ENCODE peak calls at places on chromosomes 3 and 15, in six cellular contexts. G, F, X, N, L and A are unnamed samples.

GRCh38 chr15:59691194-59691805 is 2.2 kb upstream of the BNIP2 start:
- DNase-seq in X (peak), G (no peak), N (no peak), F (peak), L (peak), A (no peak)

GRCh38 chr15:70293138-70293537 is 195.4 kb upstream of the TLE3 start:
- DNase-seq in G (no peak), F (no peak), N (no peak), L (no peak), X (no peak), A (no peak)

GRCh38 chr3:189368384-189368783 is 196.6 kb downstream of the TPRG1 start:
- DNase-seq in N (no peak), X (no peak), F (no peak), G (no peak), L (no peak), A (no peak)

GRCh38 chr15:44836094-44836493 is 99.8 kb downstream of the TRIM69 start:
- DNase-seq in F (no peak), L (peak), G (no peak), X (no peak), N (no peak), A (no peak)

GRCh38 chr15:83248151-83248851 is 36.2 kb downstream of the BNC1 start:
- DNase-seq in N (no peak), F (no peak), X (no peak), L (peak), G (no peak), A (no peak)

GRCh38 chr3:34777361-34777760 is 862.0 kb upstream of the ARPP21 start:
- DNase-seq in G (no peak), N (no peak), F (no peak), X (no peak), L (no peak), A (no peak)

GRCh38 chr3:115420086-115420485 is 203.2 kb upstream of the GAP43 start:
- DNase-seq in N (no peak), F (no peak), G (no peak), L (no peak), X (no peak), A (no peak)

GRCh38 chr3:112681822-112682325 is 40.9 kb upstream of the CCDC80 start:
- DNase-seq in G (no peak), F (no peak), X (no peak), N (no peak), L (peak), A (no peak)

GRCh38 chr3:42180901-42181300 is 85.1 kb downstream of the CCK start:
- DNase-seq in F (no peak), X (peak), G (no peak), N (no peak), L (no peak), A (no peak)

GRCh38 chr3:51353131-51353530 is 32.0 kb upstream of the MANF start:
- DNase-seq in L (no peak), N (no peak), G (no peak), F (no peak), X (no peak), A (no peak)

GRCh38 chr15:39624806-39625205 is 43.9 kb downstream of the THBS1 start:
- DNase-seq in L (peak), X (peak), F (peak), G (no peak), N (peak), A (no peak)

GRCh38 chr15:40251455-40252140 is 12.7 kb downstream of the PAK6 start:
- DNase-seq in L (no peak), G (no peak), F (no peak), N (no peak), X (no peak), A (no peak)

GRCh38 chr15:49383266-49383665 is 39.8 kb upstream of the FGF7 start:
- DNase-seq in X (no peak), G (no peak), N (no peak), L (no peak), F (no peak), A (no peak)

GRCh38 chr3:28844688-28845324 is 436.1 kb upstream of the RBMS3 start:
- DNase-seq in G (no peak), F (no peak), N (no peak), X (no peak), L (no peak), A (no peak)

DNA sequence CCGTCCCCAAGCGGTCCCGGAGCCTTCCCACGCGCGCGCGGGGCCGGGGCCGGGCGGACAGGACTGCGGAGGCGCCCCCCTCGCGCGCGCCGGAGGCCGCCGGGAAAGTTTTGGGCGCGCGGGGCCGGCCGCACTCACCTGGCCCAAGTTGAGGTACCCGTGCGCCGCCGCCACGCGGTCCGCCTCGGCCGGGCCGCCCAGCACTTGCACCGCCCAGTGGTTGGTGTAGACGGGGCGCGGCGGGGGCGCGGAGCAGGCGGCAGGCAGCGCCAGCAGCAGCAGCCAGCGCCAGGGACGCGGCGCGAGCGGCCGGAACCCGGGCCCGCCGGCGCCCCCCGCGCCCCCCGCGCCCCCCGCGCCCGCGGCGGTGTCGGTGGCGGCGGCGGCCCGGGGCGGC is 273 bp downstream of the PCSK6 start:
- DNase-seq in X (peak), L (peak), F (no peak), N (peak), G (no peak), A (no peak)
- TF ChIP-seq CTCF in X (no peak), L (no peak), F (no peak), N (no peak), G (no peak), A (no peak)

GRCh38 chr3:167872941-167873340 is 137.4 kb downstream of the SERPINI1 start:
- DNase-seq in N (no peak), G (no peak), L (no peak), F (no peak), X (no peak), A (no peak)
- TF ChIP-seq CTCF in N (no peak), G (no peak), L (peak), F (no peak), X (no peak), A (peak)

GRCh38 chr15:52217186-52217585 is 26.0 kb upstream of the GNB5 start:
- DNase-seq in F (no peak), G (no peak), X (peak), N (no peak), L (no peak), A (no peak)
- TF ChIP-seq CTCF in F (no peak), G (no peak), X (no peak), N (no peak), L (no peak), A (peak)

GRCh38 chr3:32147935-32148334 is 41.5 kb downstream of the GPD1L start:
- DNase-seq in L (no peak), F (no peak), N (no peak), X (no peak), G (no peak), A (no peak)
- TF ChIP-seq CTCF in L (peak), F (no peak), N (no peak), X (no peak), G (peak), A (peak)